ENCODE peak calls at places on chromosomes 11 and 22, in eight cellular contexts. D is sigmoid colon, C is tibial nerve, M is HepG2, G is H1, X is A549, I is upper lobe of left lung, S is K562. B is an unnamed sample.

GRCh38 chr11:128714121-128714520 is 20.2 kb downstream of the FLI1 start:
- DNase-seq in G (no peak), C (no peak), S (no peak), D (no peak), X (no peak), M (no peak), I (no peak), B (no peak)

GRCh38 chr11:36421546-36422155 is 88.4 kb downstream of the TRAF6 start:
- DNase-seq in M (no peak), C (no peak), G (no peak), X (no peak), D (no peak), I (no peak), S (no peak), B (no peak)

GRCh38 chr11:71327156-71328085 is 75.0 kb upstream of the SHANK2 start:
- DNase-seq in I (no peak), X (no peak), M (no peak), C (no peak), G (no peak), S (no peak), D (peak; percentile 42), B (no peak)

GRCh38 chr11:104352036-104352435 is 188.1 kb upstream of the PDGFD start:
- DNase-seq in X (no peak), M (no peak), G (no peak), D (no peak), I (no peak), S (no peak), C (no peak), B (no peak)

GRCh38 chr11:3220101-3220500 is 1.5 kb upstream of the MRGPRG start:
- DNase-seq in X (no peak), C (no peak), D (no peak), S (no peak), I (no peak), M (no peak), G (no peak), B (peak; percentile 3)

GRCh38 chr11:2268911-2269600 is 1.3 kb downstream of the ASCL2 start:
- DNase-seq in C (peak; percentile 23), M (peak; percentile 64), G (no peak), S (peak; percentile 84), D (no peak), I (peak; percentile 93), X (no peak), B (peak; percentile 48)

GRCh38 chr22:17775781-17776470 is 1.7 kb upstream of the BID start:
- DNase-seq in I (no peak), C (no peak), D (no peak), M (no peak), X (no peak), G (no peak), S (no peak), B (no peak)

GRCh38 chr22:28441720-28442263 is 237.8 kb downstream of the TTC28 start:
- DNase-seq in I (no peak), X (no peak), M (peak; percentile 73), C (no peak), G (no peak), S (no peak), D (no peak), B (no peak)

GRCh38 chr11:112975493-112975892 is 14.3 kb downstream of the NCAM1 start:
- DNase-seq in I (no peak), X (no peak), D (no peak), G (no peak), M (no peak), C (no peak), S (no peak), B (no peak)

GRCh38 chr11:1081601-1082311 is 7.1 kb downstream of the MUC2 start:
- DNase-seq in S (no peak), X (no peak), C (peak; percentile 0), M (no peak), G (no peak), I (peak; percentile 80), D (peak; percentile 61), B (no peak)

GRCh38 chr11:132126973-132127900 is 756.8 kb downstream of the NTM start:
- DNase-seq in M (peak; percentile 3), I (no peak), C (peak; percentile 61), D (peak; percentile 71), X (no peak), S (no peak), G (no peak), B (peak; percentile 12)

GRCh38 chr11:19076744-19077589 is 16.4 kb upstream of the MRGPRX2 start:
- DNase-seq in M (peak; percentile 32), G (no peak), D (no peak), C (no peak), I (no peak), S (peak; percentile 76), X (peak; percentile 39), B (peak; percentile 68)

GRCh38 chr22:37519268-37520195 is at the start of gene CARD10:
- DNase-seq in M (no peak), S (peak; percentile 85), X (no peak), D (no peak), G (no peak), I (peak; percentile 89), C (no peak), B (peak; percentile 68)

GRCh38 chr11:109867784-109868183 is 225.4 kb upstream of the ZC3H12C start:
- DNase-seq in C (no peak), I (no peak), D (no peak), S (no peak), M (no peak), X (no peak), G (no peak), B (no peak)

GRCh38 chr11:109862808-109863207 is 230.4 kb upstream of the ZC3H12C start:
- DNase-seq in C (no peak), G (no peak), I (no peak), M (no peak), X (no peak), S (no peak), D (no peak), B (no peak)

GRCh38 chr11:109864834-109865557 is 228.2 kb upstream of the ZC3H12C start:
- DNase-seq in X (no peak), D (no peak), M (no peak), S (no peak), I (no peak), G (no peak), C (no peak), B (no peak)

GRCh38 chr11:109864161-109864661 is 229.0 kb upstream of the ZC3H12C start:
- DNase-seq in S (no peak), D (no peak), M (no peak), G (no peak), C (no peak), I (no peak), X (no peak), B (no peak)

DNA sequence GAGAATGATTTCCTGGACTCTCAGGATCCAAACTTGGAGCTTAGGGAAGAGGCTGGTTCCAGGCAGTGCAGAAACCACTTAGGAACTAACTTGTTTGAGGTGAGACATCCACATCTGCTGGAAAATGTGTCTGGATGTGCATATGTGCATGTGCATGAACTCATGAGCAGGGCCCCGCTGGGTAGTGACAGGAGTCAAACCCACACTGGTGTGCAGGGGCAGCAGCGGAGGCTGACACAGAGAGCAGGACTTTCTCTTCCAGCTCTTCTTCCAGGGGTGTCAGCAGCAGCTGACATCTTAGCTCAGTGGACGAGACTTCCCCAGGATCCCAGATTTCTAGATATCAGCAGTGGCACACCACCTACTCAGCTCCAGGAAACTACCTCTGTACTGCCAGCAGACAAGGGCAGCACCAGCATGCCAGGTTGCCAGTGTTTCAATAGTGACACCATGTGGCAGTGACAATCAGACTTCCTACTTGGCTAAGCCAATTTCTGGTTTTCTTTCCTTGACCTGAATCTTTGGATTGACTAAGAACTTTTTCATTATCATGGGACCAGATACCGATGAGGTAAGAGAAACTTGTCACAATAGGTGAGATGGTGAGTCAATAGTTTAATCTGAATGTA is 227.5 kb upstream of the ZC3H12C start:
- DNase-seq in I (no peak), S (no peak), C (no peak), X (peak; percentile 24), G (no peak), D (no peak), M (no peak), B (no peak)
- TF ChIP-seq EP300 in I (no peak), S (no peak), C (no peak), X (no peak), G (no peak), D (no peak), M (no peak), B (no peak)

DNA sequence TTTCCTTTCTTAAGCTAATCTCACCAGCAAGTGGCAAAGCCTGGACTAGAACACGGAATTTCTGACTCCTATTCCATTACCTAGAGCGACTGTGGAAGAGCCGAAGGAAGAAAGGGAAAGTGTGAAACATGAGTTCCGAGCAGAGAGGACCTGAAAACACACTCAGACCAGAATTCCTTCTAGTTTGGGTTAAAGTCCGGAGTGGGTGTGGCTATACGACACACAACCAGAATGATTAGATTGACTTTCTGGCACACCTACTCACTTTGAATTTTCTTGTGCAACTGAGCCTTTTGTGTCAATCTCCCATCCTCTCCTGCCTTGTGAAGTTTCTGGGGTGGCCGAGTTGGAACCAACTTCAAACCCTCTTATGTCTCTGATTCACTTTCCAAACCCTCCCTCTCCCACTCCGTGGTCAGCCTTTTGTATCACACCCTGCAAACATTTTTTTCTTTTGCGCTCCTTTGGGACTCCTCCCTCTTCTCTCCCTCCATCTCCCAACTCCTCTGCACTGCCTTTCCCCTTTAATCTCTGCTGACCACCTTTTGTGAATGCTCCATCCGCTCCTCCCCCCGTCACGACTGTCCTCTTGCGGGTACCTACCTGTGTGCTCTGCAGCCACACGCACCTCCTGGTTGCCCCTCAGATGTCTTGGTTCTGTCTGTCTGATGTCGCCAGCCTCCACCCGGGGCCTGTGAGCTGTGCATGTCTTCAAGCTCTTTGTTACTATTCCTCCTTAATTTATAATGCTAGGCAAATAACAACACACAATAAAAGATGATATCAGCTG is 86.3 kb upstream of the BLID start:
- DNase-seq in X (peak; percentile 60), C (peak; percentile 21), S (no peak), D (peak; percentile 71), I (no peak), G (no peak), M (peak; percentile 6), B (no peak)
- TF ChIP-seq EP300 in X (peak; percentile 38), C (no peak), S (no peak), D (no peak), I (no peak), G (no peak), M (no peak), B (no peak)

GRCh38 chr11:80297808-80298460 is 857.1 kb upstream of the TENM4 start:
- DNase-seq in G (no peak), I (no peak), X (peak; percentile 13), D (no peak), S (no peak), C (no peak), M (no peak), B (no peak)
- TF ChIP-seq EP300 in G (no peak), I (no peak), X (no peak), D (no peak), S (no peak), C (no peak), M (no peak), B (no peak)

DNA sequence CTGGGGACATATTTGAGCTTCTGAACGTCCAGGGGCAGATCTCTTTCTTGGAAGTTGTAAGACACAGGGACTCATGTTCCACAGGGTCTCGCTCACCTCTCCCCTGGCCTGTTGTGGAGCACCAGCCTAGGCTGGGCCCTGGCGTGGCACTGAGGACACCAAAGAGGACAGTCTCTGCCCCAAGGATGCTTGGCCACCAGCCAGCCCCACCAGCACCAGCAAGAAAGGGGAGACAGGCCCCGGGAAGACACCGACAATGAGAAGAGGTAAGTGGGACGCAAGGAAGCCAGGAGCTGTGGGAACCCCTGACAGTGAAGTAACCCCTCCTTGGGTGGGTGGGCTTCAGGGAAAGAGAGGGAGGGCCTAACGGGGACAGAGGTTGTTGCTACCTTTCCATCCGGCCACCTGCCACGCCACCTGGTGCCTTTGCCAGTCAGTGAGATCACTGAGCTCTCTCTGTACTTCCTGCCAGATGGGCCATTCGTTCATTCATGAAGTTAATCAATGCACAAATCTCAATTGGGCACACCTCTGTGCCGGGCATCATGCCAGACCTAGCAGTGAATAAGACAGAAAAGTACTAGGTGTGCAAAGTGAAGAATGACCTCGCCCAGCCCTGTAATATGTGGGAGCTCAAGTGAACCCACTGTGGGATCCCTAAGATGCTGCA is 11.1 kb downstream of the APOL5 start:
- DNase-seq in G (no peak), S (no peak), X (no peak), I (no peak), M (no peak), D (no peak), C (no peak), B (peak; percentile 87)
- TF ChIP-seq EP300 in G (no peak), S (no peak), X (no peak), I (no peak), M (no peak), D (no peak), C (no peak), B (no peak)

B was measured in transverse colon.